ENCODE peak calls at places on chromosomes 7 and 10, in nine cellular contexts. Q, G, D, K, C, R, H, E and J are unnamed samples.

GRCh38 chr7:82317257-82317721 is 126.3 kb downstream of the CACNA2D1 start:
- DNase-seq in R (no peak), C (no peak), Q (no peak), G (no peak), H (no peak), D (no peak), K (no peak), E (no peak), J (no peak)

GRCh38 chr7:148699024-148699771 is 495 bp downstream of the CUL1 start:
- DNase-seq in G (peak), E (no peak), H (peak), R (peak), K (peak), C (peak), Q (no peak), D (peak), J (no peak)

GRCh38 chr7:150339369-150339768 is 2.1 kb downstream of the RARRES2 start:
- DNase-seq in H (no peak), E (no peak), D (no peak), K (no peak), C (no peak), G (no peak), Q (no peak), R (no peak), J (no peak)

GRCh38 chr10:103688451-103688850 is 166.9 kb downstream of the SH3PXD2A start:
- DNase-seq in C (no peak), G (no peak), R (no peak), H (no peak), D (no peak), K (no peak), E (no peak), Q (no peak), J (no peak)

GRCh38 chr7:88401009-88401623 is 94.4 kb upstream of the STEAP4 start:
- DNase-seq in D (peak), R (no peak), E (no peak), C (no peak), K (no peak), H (no peak), G (no peak), Q (no peak), J (no peak)

GRCh38 chr10:11181996-11182395 is 164.3 kb downstream of the CELF2 start:
- DNase-seq in H (peak), Q (no peak), G (no peak), D (no peak), E (no peak), C (peak), K (no peak), R (no peak), J (no peak)

GRCh38 chr7:134420509-134421125 is 38.3 kb downstream of the AKR1B1 start:
- DNase-seq in C (no peak), K (peak), R (peak), G (no peak), D (peak), E (peak), Q (no peak), H (no peak), J (no peak)

GRCh38 chr7:156402255-156402654 is 238.3 kb upstream of the RNF32 start:
- DNase-seq in Q (no peak), G (no peak), E (no peak), R (no peak), D (no peak), H (no peak), C (no peak), K (no peak), J (no peak)

GRCh38 chr10:11437391-11438241 is 173.8 kb downstream of the USP6NL start:
- DNase-seq in K (no peak), H (no peak), R (no peak), C (no peak), E (no peak), Q (no peak), D (peak), G (no peak), J (no peak)

GRCh38 chr7:12524794-12525386 is 45.6 kb upstream of the SCIN start:
- DNase-seq in E (peak), D (peak), G (no peak), R (no peak), C (no peak), H (no peak), Q (no peak), K (peak), J (no peak)

GRCh38 chr10:7234109-7234508 is 176.7 kb downstream of the SFMBT2 start:
- DNase-seq in D (no peak), H (no peak), R (no peak), G (no peak), E (no peak), Q (no peak), C (no peak), K (no peak), J (no peak)

GRCh38 chr10:3406556-3406955 is 234.0 kb upstream of the PITRM1 start:
- DNase-seq in C (no peak), R (no peak), H (no peak), Q (no peak), K (no peak), D (no peak), G (no peak), E (no peak), J (no peak)

GRCh38 chr10:71536332-71536731 is 139.6 kb downstream of the CDH23 start:
- DNase-seq in C (no peak), D (no peak), E (no peak), H (no peak), G (no peak), Q (no peak), K (no peak), R (no peak), J (no peak)

GRCh38 chr7:41955475-41956243 is 252.8 kb upstream of the INHBA start:
- DNase-seq in C (peak), Q (peak), E (peak), R (peak), D (peak), K (peak), G (peak), H (peak), J (peak)

GRCh38 chr10:46554166-46554781 is 2.2 kb downstream of the GPRIN2 start:
- DNase-seq in C (no peak), H (no peak), K (no peak), R (peak), Q (no peak), G (no peak), E (no peak), D (no peak), J (no peak)

GRCh38 chr7:28698744-28699291 is 259.3 kb downstream of the TRIL start:
- DNase-seq in K (no peak), E (no peak), C (no peak), D (no peak), H (no peak), R (no peak), Q (no peak), G (no peak), J (no peak)
- H3K27ac ChIP-seq in K (no peak), E (no peak), C (no peak), D (no peak), H (no peak), R (no peak), Q (no peak), G (no peak), J (no peak)

GRCh38 chr10:48779546-48780152 is 95.0 kb downstream of the WDFY4 start:
- DNase-seq in C (no peak), Q (no peak), G (no peak), E (no peak), K (no peak), D (no peak), H (no peak), R (no peak), J (no peak)
- H3K27ac ChIP-seq in C (no peak), Q (no peak), G (no peak), E (no peak), K (no peak), D (no peak), H (no peak), R (no peak), J (no peak)

GRCh38 chr7:152158801-152159587 is 133.5 kb downstream of the GALNT11 start:
- DNase-seq in C (no peak), G (no peak), H (no peak), R (no peak), E (no peak), Q (no peak), D (no peak), K (no peak), J (no peak)
- H3K27ac ChIP-seq in C (no peak), G (no peak), H (no peak), R (no peak), E (no peak), Q (no peak), D (no peak), K (no peak), J (no peak)

DNA sequence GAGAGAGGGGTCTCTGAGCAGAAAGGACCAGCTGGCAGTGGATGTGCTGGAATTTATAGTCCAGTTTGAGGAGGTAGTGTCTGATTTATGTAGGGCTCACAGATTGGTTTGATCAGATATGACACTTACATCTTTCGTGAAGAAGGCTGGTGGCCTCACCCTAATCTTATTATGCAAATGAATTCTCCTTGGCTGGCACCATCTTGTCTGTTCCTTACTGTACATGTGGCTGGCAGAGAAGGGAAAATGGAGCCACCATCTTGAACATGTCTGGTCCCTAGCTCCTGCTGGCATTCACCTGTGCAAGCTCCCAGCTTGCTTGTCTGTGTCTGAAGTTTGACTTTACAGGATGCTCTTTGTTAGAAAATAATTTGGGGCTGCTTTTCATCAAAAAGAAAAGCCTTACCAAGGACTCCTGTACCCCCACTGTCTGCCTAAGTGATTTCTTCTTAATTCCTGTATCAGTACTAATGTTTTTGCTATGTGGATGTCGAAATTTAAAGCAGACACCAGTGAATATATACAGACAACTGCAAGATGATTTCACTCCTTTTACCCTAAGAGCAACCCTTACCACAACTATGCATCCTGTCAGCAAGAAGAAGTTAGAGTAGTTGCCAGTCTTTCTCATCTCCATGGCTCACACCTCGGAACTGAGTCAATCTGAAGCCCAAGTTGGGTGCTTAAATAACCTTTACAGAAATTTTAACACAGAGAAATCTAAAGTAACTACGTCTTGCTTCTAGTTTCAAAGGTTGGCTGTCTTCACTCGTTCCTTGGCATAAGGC is 322.0 kb upstream of the SEMA3D start:
- DNase-seq in C (no peak), G (no peak), D (no peak), R (no peak), H (no peak), E (peak), K (peak), Q (no peak), J (no peak)
- H3K27ac ChIP-seq in C (no peak), G (no peak), D (no peak), R (no peak), H (no peak), E (no peak), K (no peak), Q (no peak), J (no peak)

GRCh38 chr7:47622946-47623640 is 41.2 kb upstream of the TNS3 start:
- DNase-seq in E (peak), D (no peak), H (peak), G (no peak), K (peak), Q (no peak), R (no peak), C (no peak), J (no peak)
- H3K27ac ChIP-seq in E (peak), D (no peak), H (peak), G (peak), K (peak), Q (no peak), R (peak), C (peak), J (peak)

GRCh38 chr7:13989944-13990295 is 454 bp upstream of the ETV1 start:
- DNase-seq in D (no peak), H (no peak), C (no peak), Q (no peak), E (no peak), K (no peak), R (peak), G (no peak), J (no peak)

GRCh38 chr7:13989138-13989943 is at the start of gene ETV1:
- DNase-seq in R (peak), C (peak), D (peak), K (peak), Q (peak), E (no peak), H (peak), G (peak), J (peak)

GRCh38 chr7:13990984-13991790 is 1.7 kb upstream of the ETV1 start:
- DNase-seq in C (peak), K (peak), R (peak), G (peak), D (peak), E (peak), Q (peak), H (peak), J (peak)

GRCh38 chr7:13991791-13992620 is 2.5 kb upstream of the ETV1 start:
- DNase-seq in D (peak), R (no peak), Q (no peak), K (peak), E (no peak), C (no peak), G (no peak), H (no peak), J (no peak)

DNA sequence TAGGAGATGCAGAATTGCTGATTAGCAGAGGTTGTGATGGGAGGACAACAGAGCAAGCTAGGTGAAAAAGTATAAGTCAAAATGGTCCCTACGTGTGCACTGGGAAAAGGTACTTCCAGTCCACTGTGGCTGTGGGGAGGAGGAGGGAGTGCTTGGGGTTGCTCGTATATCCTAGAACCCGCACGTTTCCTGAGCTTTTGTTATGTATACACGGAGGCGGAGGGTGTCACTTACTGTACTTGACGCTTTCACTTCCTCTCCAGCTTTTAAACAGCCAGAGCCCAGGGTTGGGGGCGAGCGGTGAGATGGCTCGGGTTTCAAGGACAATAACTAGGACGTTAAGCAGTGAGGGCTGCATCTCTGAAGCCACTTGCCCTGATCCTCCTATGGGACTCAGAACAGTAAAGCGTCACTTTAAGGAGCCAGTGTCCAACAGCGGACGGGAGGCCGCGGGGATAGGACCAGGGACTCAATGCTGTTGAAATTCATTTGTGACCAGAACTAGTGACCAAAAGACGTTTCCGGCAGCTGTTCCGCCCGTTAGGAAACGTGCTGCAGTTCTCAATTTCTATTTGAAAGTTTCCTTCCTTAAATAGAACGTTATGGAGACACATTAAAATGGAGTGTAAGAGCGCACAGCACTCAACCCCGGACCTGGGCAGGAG is 985 bp upstream of the ETV1 start:
- DNase-seq in C (peak), K (peak), H (peak), Q (no peak), E (no peak), D (peak), R (peak), G (peak), J (peak)
- H3K27ac ChIP-seq in C (peak), K (peak), H (peak), Q (peak), E (peak), D (peak), R (peak), G (peak), J (peak)

GRCh38 chr7:24669971-24670591 is 87.2 kb downstream of the GSDME start:
- DNase-seq in E (no peak), D (peak), Q (no peak), H (no peak), C (no peak), G (no peak), R (no peak), K (no peak), J (no peak)
- H3K27ac ChIP-seq in E (no peak), D (peak), Q (no peak), H (no peak), C (no peak), G (no peak), R (no peak), K (no peak), J (no peak)

DNA sequence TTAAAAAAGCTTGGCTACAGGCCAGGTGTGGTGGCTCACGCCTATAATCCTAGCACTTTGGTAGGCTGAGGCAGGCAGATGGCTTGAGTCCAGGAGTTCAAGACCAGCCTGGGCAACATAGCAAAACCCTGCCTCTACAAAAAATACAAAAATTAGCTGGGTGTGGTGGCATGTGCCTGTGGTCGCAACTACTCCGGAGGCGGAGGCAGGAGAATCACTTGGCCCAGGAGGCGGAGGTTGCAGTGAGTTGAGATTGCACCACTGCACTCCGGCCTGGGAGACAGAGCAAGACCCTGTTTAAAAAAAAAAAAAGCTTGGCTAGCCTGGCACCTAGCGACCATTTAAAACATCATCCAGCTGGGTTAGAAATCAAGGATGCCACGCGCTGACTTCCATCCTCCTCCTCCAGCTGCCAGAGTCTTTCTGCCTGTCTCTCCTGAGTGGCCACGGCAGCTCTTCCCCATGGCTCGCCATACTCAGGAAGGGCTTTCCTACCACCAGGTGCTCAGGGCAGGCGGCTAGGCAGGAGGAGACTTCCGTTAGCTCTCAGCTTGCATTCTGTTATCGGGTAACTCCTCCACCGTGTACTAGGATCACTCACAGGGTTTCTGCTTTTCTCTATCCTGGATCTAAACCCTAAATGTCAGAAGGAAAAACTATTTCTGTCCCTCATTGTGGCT is 45.0 kb downstream of the DENND2A start:
- DNase-seq in G (no peak), C (peak), R (no peak), H (no peak), D (no peak), Q (no peak), K (no peak), E (no peak), J (no peak)
- H3K27ac ChIP-seq in G (no peak), C (no peak), R (no peak), H (no peak), D (no peak), Q (no peak), K (no peak), E (no peak), J (no peak)